ENCODE peak calls at places on chromosomes 11 and 22, in nine cellular contexts. One of them, this sample, is unnamed.

GRCh38 chr22:23183107-23183698 is 2.9 kb downstream of the BCR start:
- DNase-seq in RWPE1: no peak
- DNase-seq in GM13977: no peak
- DNase-seq in fibroblast of villous mesenchyme: peak
- DNase-seq in BE2C: peak
- DNase-seq in lower leg skin: no peak
- DNase-seq in brain microvascular endothelial cell: peak
- DNase-seq in chondrocyte: no peak
- DNase-seq in Calu3: peak
- DNase-seq in this sample: no peak

GRCh38 chr22:19082793-19083192 is 39.4 kb downstream of the DGCR2 start:
- DNase-seq in RWPE1: no peak
- DNase-seq in GM13977: no peak
- DNase-seq in fibroblast of villous mesenchyme: no peak
- DNase-seq in BE2C: no peak
- DNase-seq in lower leg skin: no peak
- DNase-seq in brain microvascular endothelial cell: no peak
- DNase-seq in chondrocyte: no peak
- DNase-seq in Calu3: no peak
- DNase-seq in this sample: no peak

GRCh38 chr22:42937164-42937854 is 77.6 kb downstream of the PACSIN2 start:
- DNase-seq in RWPE1: peak
- DNase-seq in GM13977: peak
- DNase-seq in fibroblast of villous mesenchyme: peak
- DNase-seq in BE2C: no peak
- DNase-seq in lower leg skin: peak
- DNase-seq in brain microvascular endothelial cell: peak
- DNase-seq in chondrocyte: no peak
- DNase-seq in Calu3: peak
- DNase-seq in this sample: peak

GRCh38 chr11:21988477-21988876 is 204.4 kb upstream of the ANO5 start:
- DNase-seq in RWPE1: no peak
- DNase-seq in GM13977: no peak
- DNase-seq in fibroblast of villous mesenchyme: no peak
- DNase-seq in BE2C: no peak
- DNase-seq in lower leg skin: no peak
- DNase-seq in brain microvascular endothelial cell: no peak
- DNase-seq in chondrocyte: no peak
- DNase-seq in Calu3: no peak
- DNase-seq in this sample: no peak

GRCh38 chr11:68584097-68584496 is 100.2 kb upstream of the GAL start:
- DNase-seq in RWPE1: no peak
- DNase-seq in GM13977: peak
- DNase-seq in fibroblast of villous mesenchyme: no peak
- DNase-seq in BE2C: peak
- DNase-seq in lower leg skin: no peak
- DNase-seq in brain microvascular endothelial cell: peak
- DNase-seq in chondrocyte: no peak
- DNase-seq in Calu3: peak
- DNase-seq in this sample: peak

GRCh38 chr22:39932918-39933649 is 27.1 kb upstream of the TMA7B start:
- DNase-seq in RWPE1: no peak
- DNase-seq in GM13977: peak
- DNase-seq in fibroblast of villous mesenchyme: peak
- DNase-seq in BE2C: peak
- DNase-seq in lower leg skin: peak
- DNase-seq in brain microvascular endothelial cell: no peak
- DNase-seq in chondrocyte: no peak
- DNase-seq in Calu3: peak
- DNase-seq in this sample: peak

GRCh38 chr11:45692808-45693453 is 27.5 kb upstream of the CHST1 start:
- DNase-seq in RWPE1: no peak
- DNase-seq in GM13977: no peak
- DNase-seq in fibroblast of villous mesenchyme: no peak
- DNase-seq in BE2C: no peak
- DNase-seq in lower leg skin: peak
- DNase-seq in brain microvascular endothelial cell: no peak
- DNase-seq in chondrocyte: no peak
- DNase-seq in Calu3: no peak
- DNase-seq in this sample: peak

GRCh38 chr11:68322031-68322388 is 9.6 kb downstream of the LRP5 start:
- DNase-seq in RWPE1: peak
- DNase-seq in GM13977: no peak
- DNase-seq in fibroblast of villous mesenchyme: no peak
- DNase-seq in BE2C: no peak
- DNase-seq in lower leg skin: no peak
- DNase-seq in brain microvascular endothelial cell: no peak
- DNase-seq in chondrocyte: no peak
- DNase-seq in Calu3: no peak
- DNase-seq in this sample: no peak

GRCh38 chr11:110299006-110299785 is 2.8 kb upstream of the RDX start:
- DNase-seq in RWPE1: no peak
- DNase-seq in GM13977: no peak
- DNase-seq in fibroblast of villous mesenchyme: no peak
- DNase-seq in BE2C: no peak
- DNase-seq in lower leg skin: no peak
- DNase-seq in brain microvascular endothelial cell: no peak
- DNase-seq in chondrocyte: no peak
- DNase-seq in Calu3: no peak
- DNase-seq in this sample: peak

GRCh38 chr11:110134120-110134519 is 40.9 kb downstream of the ZC3H12C start:
- DNase-seq in RWPE1: no peak
- DNase-seq in GM13977: no peak
- DNase-seq in fibroblast of villous mesenchyme: no peak
- DNase-seq in BE2C: peak
- DNase-seq in lower leg skin: no peak
- DNase-seq in brain microvascular endothelial cell: no peak
- DNase-seq in chondrocyte: no peak
- DNase-seq in Calu3: no peak
- DNase-seq in this sample: no peak

GRCh38 chr22:38850941-38851849 is 7.4 kb upstream of the NPTXR start:
- DNase-seq in RWPE1: peak
- DNase-seq in GM13977: no peak
- DNase-seq in fibroblast of villous mesenchyme: peak
- DNase-seq in BE2C: no peak
- DNase-seq in lower leg skin: no peak
- DNase-seq in brain microvascular endothelial cell: peak
- DNase-seq in chondrocyte: no peak
- DNase-seq in Calu3: no peak
- DNase-seq in this sample: no peak

GRCh38 chr22:22721681-22722309 is 77.4 kb downstream of the GGTLC2 start:
- DNase-seq in RWPE1: no peak
- DNase-seq in GM13977: no peak
- DNase-seq in fibroblast of villous mesenchyme: peak
- DNase-seq in BE2C: no peak
- DNase-seq in lower leg skin: no peak
- DNase-seq in brain microvascular endothelial cell: peak
- DNase-seq in chondrocyte: no peak
- DNase-seq in Calu3: no peak
- DNase-seq in this sample: peak

GRCh38 chr11:49505231-49505630 is 296.8 kb upstream of the FOLH1 start:
- DNase-seq in RWPE1: no peak
- DNase-seq in GM13977: no peak
- DNase-seq in fibroblast of villous mesenchyme: no peak
- DNase-seq in BE2C: no peak
- DNase-seq in lower leg skin: no peak
- DNase-seq in brain microvascular endothelial cell: no peak
- DNase-seq in chondrocyte: no peak
- DNase-seq in Calu3: no peak
- DNase-seq in this sample: no peak

GRCh38 chr11:116418388-116419041 is 354.3 kb downstream of the BUD13 start:
- DNase-seq in RWPE1: no peak
- DNase-seq in GM13977: no peak
- DNase-seq in fibroblast of villous mesenchyme: no peak
- DNase-seq in BE2C: peak
- DNase-seq in lower leg skin: no peak
- DNase-seq in brain microvascular endothelial cell: no peak
- DNase-seq in chondrocyte: no peak
- DNase-seq in Calu3: no peak
- DNase-seq in this sample: no peak

GRCh38 chr11:9834281-9834680 is 170.4 kb downstream of the SWAP70 start:
- DNase-seq in RWPE1: no peak
- DNase-seq in GM13977: no peak
- DNase-seq in fibroblast of villous mesenchyme: peak
- DNase-seq in BE2C: no peak
- DNase-seq in lower leg skin: no peak
- DNase-seq in brain microvascular endothelial cell: no peak
- DNase-seq in chondrocyte: no peak
- DNase-seq in Calu3: no peak
- DNase-seq in this sample: no peak

GRCh38 chr11:102138677-102139076 is 28.4 kb downstream of the YAP1 start:
- DNase-seq in RWPE1: peak
- DNase-seq in GM13977: no peak
- DNase-seq in fibroblast of villous mesenchyme: peak
- DNase-seq in BE2C: no peak
- DNase-seq in lower leg skin: no peak
- DNase-seq in brain microvascular endothelial cell: peak
- DNase-seq in chondrocyte: no peak
- DNase-seq in Calu3: no peak
- DNase-seq in this sample: no peak

GRCh38 chr11:105960252-105961245 is 61.5 kb downstream of the MSANTD4 start:
- DNase-seq in RWPE1: no peak
- DNase-seq in GM13977: no peak
- DNase-seq in fibroblast of villous mesenchyme: peak
- DNase-seq in BE2C: peak
- DNase-seq in lower leg skin: no peak
- DNase-seq in brain microvascular endothelial cell: no peak
- DNase-seq in chondrocyte: peak
- DNase-seq in Calu3: no peak
- DNase-seq in this sample: no peak

GRCh38 chr11:60797846-60798630 is 12.9 kb downstream of the MS4A10 start:
- DNase-seq in RWPE1: no peak
- DNase-seq in GM13977: no peak
- DNase-seq in fibroblast of villous mesenchyme: no peak
- DNase-seq in BE2C: no peak
- DNase-seq in lower leg skin: no peak
- DNase-seq in brain microvascular endothelial cell: no peak
- DNase-seq in chondrocyte: peak
- DNase-seq in Calu3: no peak
- DNase-seq in this sample: no peak

GRCh38 chr22:45507798-45508197 is 5.1 kb downstream of the FBLN1 start:
- DNase-seq in RWPE1: no peak
- DNase-seq in GM13977: no peak
- DNase-seq in fibroblast of villous mesenchyme: no peak
- DNase-seq in BE2C: no peak
- DNase-seq in lower leg skin: no peak
- DNase-seq in brain microvascular endothelial cell: no peak
- DNase-seq in chondrocyte: no peak
- DNase-seq in Calu3: no peak
- DNase-seq in this sample: no peak

GRCh38 chr11:43947003-43947500 is 4.6 kb downstream of the C11orf96 start:
- DNase-seq in RWPE1: no peak
- DNase-seq in GM13977: no peak
- DNase-seq in fibroblast of villous mesenchyme: peak
- DNase-seq in BE2C: peak
- DNase-seq in lower leg skin: no peak
- DNase-seq in brain microvascular endothelial cell: no peak
- DNase-seq in chondrocyte: no peak
- DNase-seq in Calu3: no peak
- DNase-seq in this sample: no peak
- TF ChIP-seq CTCF in RWPE1: no peak
- TF ChIP-seq CTCF in GM13977: no peak
- TF ChIP-seq CTCF in fibroblast of villous mesenchyme: peak
- TF ChIP-seq CTCF in BE2C: peak
- TF ChIP-seq CTCF in lower leg skin: no peak
- TF ChIP-seq CTCF in brain microvascular endothelial cell: peak
- TF ChIP-seq CTCF in chondrocyte: peak
- TF ChIP-seq CTCF in Calu3: no peak
- TF ChIP-seq CTCF in this sample: no peak

GRCh38 chr11:58591659-58592058 is 12.8 kb downstream of the ZFP91 start:
- DNase-seq in RWPE1: no peak
- DNase-seq in GM13977: no peak
- DNase-seq in fibroblast of villous mesenchyme: no peak
- DNase-seq in BE2C: no peak
- DNase-seq in lower leg skin: no peak
- DNase-seq in brain microvascular endothelial cell: no peak
- DNase-seq in chondrocyte: no peak
- DNase-seq in Calu3: no peak
- DNase-seq in this sample: no peak
- TF ChIP-seq CTCF in RWPE1: no peak
- TF ChIP-seq CTCF in GM13977: no peak
- TF ChIP-seq CTCF in fibroblast of villous mesenchyme: no peak
- TF ChIP-seq CTCF in BE2C: no peak
- TF ChIP-seq CTCF in lower leg skin: no peak
- TF ChIP-seq CTCF in brain microvascular endothelial cell: no peak
- TF ChIP-seq CTCF in chondrocyte: no peak
- TF ChIP-seq CTCF in Calu3: no peak
- TF ChIP-seq CTCF in this sample: no peak

DNA sequence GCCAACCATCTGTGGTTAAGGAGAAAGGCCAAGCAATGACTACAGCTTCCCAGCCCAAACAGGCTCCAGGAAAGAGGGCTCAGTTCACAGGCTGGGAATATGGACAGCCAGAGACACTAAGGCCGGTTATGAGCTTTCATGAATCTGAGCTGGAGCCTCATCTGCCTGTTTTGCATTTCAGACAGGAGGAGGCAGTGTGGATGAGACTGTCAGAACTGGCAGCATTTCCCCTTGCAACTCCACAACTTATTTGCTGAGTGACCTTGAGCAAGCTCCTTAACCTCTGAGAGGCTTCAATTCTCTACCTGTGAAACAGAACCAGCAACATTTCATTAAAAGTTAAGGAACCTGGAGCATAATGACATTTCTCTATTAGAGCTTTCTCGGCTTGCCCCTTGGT is 264.0 kb downstream of the ETS1 start:
- DNase-seq in RWPE1: no peak
- DNase-seq in GM13977: peak
- DNase-seq in fibroblast of villous mesenchyme: peak
- DNase-seq in BE2C: no peak
- DNase-seq in lower leg skin: no peak
- DNase-seq in brain microvascular endothelial cell: peak
- DNase-seq in chondrocyte: no peak
- DNase-seq in Calu3: no peak
- DNase-seq in this sample: peak
- TF ChIP-seq CTCF in RWPE1: no peak
- TF ChIP-seq CTCF in GM13977: peak
- TF ChIP-seq CTCF in fibroblast of villous mesenchyme: peak
- TF ChIP-seq CTCF in BE2C: peak
- TF ChIP-seq CTCF in lower leg skin: no peak
- TF ChIP-seq CTCF in brain microvascular endothelial cell: peak
- TF ChIP-seq CTCF in chondrocyte: peak
- TF ChIP-seq CTCF in Calu3: no peak
- TF ChIP-seq CTCF in this sample: peak

DNA sequence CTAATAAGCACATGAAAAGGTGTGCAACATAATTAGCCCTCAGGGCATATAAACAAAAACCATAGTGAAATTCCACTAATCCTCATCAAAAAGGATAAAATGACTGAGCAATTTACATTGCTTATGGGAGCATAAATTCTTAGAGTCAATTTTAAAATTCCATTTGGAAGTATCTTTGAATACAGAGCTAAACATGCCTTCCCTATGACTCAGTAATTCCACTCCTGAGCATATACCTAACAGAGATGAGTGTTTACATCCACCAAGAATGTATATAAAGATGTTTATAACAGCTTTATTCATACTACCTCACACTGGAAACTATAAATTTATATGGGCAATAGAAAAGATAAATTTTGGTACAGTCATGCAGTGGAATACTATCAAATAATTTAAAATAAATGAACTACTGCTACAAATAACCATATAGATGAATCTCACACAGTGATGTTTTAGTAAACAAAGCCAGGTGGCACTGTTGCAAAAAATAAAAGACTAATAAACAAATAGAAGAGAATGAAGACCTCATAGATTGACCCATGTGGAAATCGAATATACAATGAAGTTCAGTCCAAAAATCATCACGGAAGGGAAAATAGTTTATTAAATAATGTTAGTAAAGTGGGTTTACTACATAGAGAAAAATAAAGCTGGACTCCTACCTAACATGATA is 8.2 kb upstream of the OR2D2 start:
- DNase-seq in RWPE1: peak
- DNase-seq in GM13977: no peak
- DNase-seq in fibroblast of villous mesenchyme: no peak
- DNase-seq in BE2C: no peak
- DNase-seq in lower leg skin: no peak
- DNase-seq in brain microvascular endothelial cell: no peak
- DNase-seq in chondrocyte: no peak
- DNase-seq in Calu3: no peak
- DNase-seq in this sample: no peak
- TF ChIP-seq CTCF in RWPE1: no peak
- TF ChIP-seq CTCF in GM13977: peak
- TF ChIP-seq CTCF in fibroblast of villous mesenchyme: no peak
- TF ChIP-seq CTCF in BE2C: no peak
- TF ChIP-seq CTCF in lower leg skin: no peak
- TF ChIP-seq CTCF in brain microvascular endothelial cell: no peak
- TF ChIP-seq CTCF in chondrocyte: peak
- TF ChIP-seq CTCF in Calu3: no peak
- TF ChIP-seq CTCF in this sample: peak

This sample was measured in activated CD8-positive, alpha-beta T cell treated with anti-CD3 and anti-CD28 coated beads for 36 hours.